ENCODE peak calls at places on chromosomes 7 and 10, in six cellular contexts. S is MM.1S, Q is HCT116, F is GM23248, H is hepatocyte, T is endothelial cell of umbilical vein. M is an unnamed sample. For H3K4me1, the result is how much of the 10 kb centered on the place peaks cover.

GRCh38 chr10:85548038-85548437 is 818.6 kb downstream of the GRID1 start:
- DNase-seq in S (peak), Q (peak), F (peak), H (peak), T (peak), M (peak)

GRCh38 chr10:71605263-71605962 is 114.2 kb downstream of the C10orf105 start:
- DNase-seq in S (no peak), Q (no peak), F (peak), H (no peak), T (no peak), M (no peak)

GRCh38 chr7:18941197-18941596 is 176.2 kb downstream of the TWIST1 start:
- DNase-seq in S (no peak), Q (no peak), F (no peak), H (no peak), T (no peak), M (no peak)

GRCh38 chr7:134722786-134723322 is 56.6 kb upstream of the CALD1 start:
- DNase-seq in S (no peak), Q (no peak), F (no peak), H (no peak), T (no peak), M (no peak)

GRCh38 chr10:58511765-58512469 is 755 bp upstream of the BICC1 start:
- DNase-seq in S (no peak), Q (no peak), F (peak), H (peak), T (no peak), M (peak)

GRCh38 chr10:132335189-132336063 is 3.4 kb downstream of the LRRC27 start:
- DNase-seq in S (no peak), Q (no peak), F (no peak), H (no peak), T (no peak), M (no peak)

GRCh38 chr7:116218051-116218645 is 7.8 kb downstream of the TES start:
- DNase-seq in S (no peak), Q (peak), F (peak), H (peak), T (peak), M (no peak)

GRCh38 chr10:88066876-88067275 is 203.5 kb downstream of the PTEN start:
- DNase-seq in S (no peak), Q (no peak), F (no peak), H (no peak), T (no peak), M (no peak)

GRCh38 chr7:3884543-3884942 is 583.5 kb downstream of the SDK1 start:
- DNase-seq in S (no peak), Q (no peak), F (no peak), H (no peak), T (no peak), M (no peak)

GRCh38 chr10:97361050-97361901 is 26.7 kb upstream of the FRAT2 start:
- DNase-seq in S (no peak), Q (no peak), F (no peak), H (no peak), T (peak), M (no peak)
- H3K4me1 ChIP-seq in S (under half), Q (under half), F (under half), H (under half), T (under half), M (under half)

DNA sequence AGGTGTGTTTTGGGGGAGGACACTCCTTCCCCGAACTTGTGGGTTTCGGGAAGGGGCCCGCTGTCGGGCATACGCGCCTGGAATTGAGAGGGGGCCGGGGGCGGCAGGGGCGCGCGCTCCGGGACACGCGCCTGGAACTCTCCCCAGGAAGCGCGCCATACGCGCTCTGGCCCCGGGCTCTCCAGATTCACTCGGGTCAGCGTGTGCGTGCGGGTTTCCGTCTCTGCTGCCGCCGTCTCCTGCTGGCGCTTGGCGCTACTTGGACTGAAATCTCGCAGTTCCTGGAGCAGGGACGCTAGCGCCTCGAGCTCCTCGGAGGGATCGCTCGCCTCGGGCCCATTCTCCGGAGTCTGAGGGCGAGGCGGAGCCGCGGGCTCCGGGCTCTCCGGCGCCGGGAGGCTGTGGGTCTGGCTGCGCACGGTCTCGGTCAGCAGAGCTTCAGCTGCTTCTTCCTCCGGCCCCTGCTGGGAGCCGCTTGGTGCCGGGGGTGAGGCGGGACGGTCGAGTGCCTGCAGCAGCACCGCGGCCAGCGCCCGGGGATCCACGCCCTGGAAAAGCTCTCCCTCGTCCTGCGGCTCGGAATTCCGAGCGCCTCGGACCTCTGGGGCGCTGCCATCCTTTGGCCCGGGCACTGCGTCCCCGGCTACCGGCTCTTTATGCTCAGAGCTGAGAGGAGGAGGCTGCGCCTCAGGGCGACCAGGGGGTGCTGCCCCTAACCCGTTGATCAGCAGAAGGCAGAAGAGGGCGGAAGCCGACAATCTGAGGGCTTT is 1.1 kb downstream of the VGF start:
- DNase-seq in S (no peak), Q (no peak), F (peak), H (peak), T (peak), M (peak)
- TF ChIP-seq EZH2 in S (no peak), Q (no peak), F (no peak), H (peak), T (peak), M (peak)

GRCh38 chr10:133356549-133356948 is 1.3 kb downstream of the FUOM start:
- DNase-seq in S (no peak), Q (no peak), F (no peak), H (no peak), T (no peak), M (no peak)

GRCh38 chr10:133355991-133356390 is 1.8 kb downstream of the FUOM start:
- DNase-seq in S (no peak), Q (no peak), F (no peak), H (no peak), T (no peak), M (no peak)

GRCh38 chr10:133357293-133358151 is at the start of gene FUOM:
- DNase-seq in S (no peak), Q (peak), F (peak), H (peak), T (peak), M (peak)

GRCh38 chr10:133358162-133358919 is 522 bp upstream of the FUOM start:
- DNase-seq in S (no peak), Q (no peak), F (no peak), H (no peak), T (no peak), M (no peak)

DNA sequence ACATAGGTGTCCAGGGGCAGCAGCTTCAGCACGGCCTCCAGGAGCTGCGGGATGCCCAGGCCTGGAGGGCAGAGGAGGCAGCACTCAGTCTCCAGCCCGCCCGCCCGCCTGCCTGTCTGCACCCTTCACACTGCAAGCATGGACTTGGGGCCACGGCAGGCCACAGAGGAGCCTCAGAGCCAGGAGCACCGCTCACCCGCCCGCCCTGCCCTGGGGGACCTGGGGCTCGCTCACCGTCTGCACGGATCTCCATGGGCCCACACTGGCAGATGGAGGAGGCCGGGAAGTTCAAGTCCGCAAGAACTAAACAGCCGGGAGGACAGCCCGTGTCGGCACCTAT is 896 bp downstream of the FUOM start:
- DNase-seq in S (no peak), Q (no peak), F (peak), H (no peak), T (no peak), M (no peak)
- H2AFZ ChIP-seq in S (peak), Q (no peak), F (peak), H (peak), T (peak), M (peak)

GRCh38 chr7:130944997-130945396 is 211.0 kb upstream of the KLF14 start:
- DNase-seq in S (no peak), Q (no peak), F (no peak), H (no peak), T (no peak), M (no peak)

GRCh38 chr7:130942211-130942964 is 208.4 kb upstream of the KLF14 start:
- DNase-seq in S (no peak), Q (no peak), F (no peak), H (no peak), T (peak), M (no peak)

GRCh38 chr7:130943336-130943901 is 209.4 kb upstream of the KLF14 start:
- DNase-seq in S (no peak), Q (no peak), F (peak), H (no peak), T (peak), M (no peak)

GRCh38 chr7:130945411-130945811 is 211.4 kb upstream of the KLF14 start:
- DNase-seq in S (no peak), Q (no peak), F (no peak), H (no peak), T (no peak), M (no peak)

GRCh38 chr7:130943981-130944380 is 210.0 kb upstream of the KLF14 start:
- DNase-seq in S (no peak), Q (no peak), F (no peak), H (no peak), T (no peak), M (no peak)
- H3K4me1 ChIP-seq in S (under half), Q (half or more), F (half or more), H (under half), T (under half), M (under half)